ENCODE peak calls at places on chromosomes 16 and 17, in five cellular contexts. One of them, this sample, is unnamed.

GRCh38 chr16:2689968-2690830 is 7.9 kb downstream of the KCTD5 start:
- DNase-seq in ELF-1: no peak
- DNase-seq in activated T-helper 1 cell treated with anti-CD3 and anti-CD28 coated beads, Interleukin-12 subunit alpha, Interleukin-12 subunit beta, Interleukin-2, Interleukin-4 antibody, amounts not matched to agents 30 ng/mL and 10 ng/mL and 1 ng/mL, durations not matched to agents 14 hours and 24 hours and 36 hours: no peak
- DNase-seq in stimulated activated CD8-positive, alpha-beta memory T cell treated with anti-CD3 and anti-CD28 coated beads, Interleukin-7, amount 100 ng/mL, for 1 hour: no peak
- DNase-seq in H54: no peak
- DNase-seq in this sample: no peak

GRCh38 chr17:29090746-29091395 is 47.9 kb downstream of the PIPOX start:
- DNase-seq in ELF-1: peak
- DNase-seq in activated T-helper 1 cell treated with anti-CD3 and anti-CD28 coated beads, Interleukin-12 subunit alpha, Interleukin-12 subunit beta, Interleukin-2, Interleukin-4 antibody, amounts not matched to agents 30 ng/mL and 10 ng/mL and 1 ng/mL, durations not matched to agents 14 hours and 24 hours and 36 hours: no peak
- DNase-seq in stimulated activated CD8-positive, alpha-beta memory T cell treated with anti-CD3 and anti-CD28 coated beads, Interleukin-7, amount 100 ng/mL, for 1 hour: no peak
- DNase-seq in H54: no peak
- DNase-seq in this sample: no peak

GRCh38 chr17:33262724-33263123 is 30.4 kb downstream of the ASIC2 start:
- DNase-seq in ELF-1: peak
- DNase-seq in activated T-helper 1 cell treated with anti-CD3 and anti-CD28 coated beads, Interleukin-12 subunit alpha, Interleukin-12 subunit beta, Interleukin-2, Interleukin-4 antibody, amounts not matched to agents 30 ng/mL and 10 ng/mL and 1 ng/mL, durations not matched to agents 14 hours and 24 hours and 36 hours: no peak
- DNase-seq in stimulated activated CD8-positive, alpha-beta memory T cell treated with anti-CD3 and anti-CD28 coated beads, Interleukin-7, amount 100 ng/mL, for 1 hour: no peak
- DNase-seq in H54: no peak
- DNase-seq in this sample: no peak

GRCh38 chr16:68823401-68823800 is 19.9 kb upstream of the TANGO6 start:
- DNase-seq in ELF-1: peak
- DNase-seq in activated T-helper 1 cell treated with anti-CD3 and anti-CD28 coated beads, Interleukin-12 subunit alpha, Interleukin-12 subunit beta, Interleukin-2, Interleukin-4 antibody, amounts not matched to agents 30 ng/mL and 10 ng/mL and 1 ng/mL, durations not matched to agents 14 hours and 24 hours and 36 hours: no peak
- DNase-seq in stimulated activated CD8-positive, alpha-beta memory T cell treated with anti-CD3 and anti-CD28 coated beads, Interleukin-7, amount 100 ng/mL, for 1 hour: no peak
- DNase-seq in H54: peak
- DNase-seq in this sample: no peak

GRCh38 chr17:57422574-57423164 is 166.3 kb downstream of the MSI2 start:
- DNase-seq in ELF-1: no peak
- DNase-seq in activated T-helper 1 cell treated with anti-CD3 and anti-CD28 coated beads, Interleukin-12 subunit alpha, Interleukin-12 subunit beta, Interleukin-2, Interleukin-4 antibody, amounts not matched to agents 30 ng/mL and 10 ng/mL and 1 ng/mL, durations not matched to agents 14 hours and 24 hours and 36 hours: no peak
- DNase-seq in stimulated activated CD8-positive, alpha-beta memory T cell treated with anti-CD3 and anti-CD28 coated beads, Interleukin-7, amount 100 ng/mL, for 1 hour: no peak
- DNase-seq in H54: peak
- DNase-seq in this sample: no peak

GRCh38 chr17:28055546-28056275 is 13.2 kb downstream of the NLK start:
- DNase-seq in ELF-1: no peak
- DNase-seq in activated T-helper 1 cell treated with anti-CD3 and anti-CD28 coated beads, Interleukin-12 subunit alpha, Interleukin-12 subunit beta, Interleukin-2, Interleukin-4 antibody, amounts not matched to agents 30 ng/mL and 10 ng/mL and 1 ng/mL, durations not matched to agents 14 hours and 24 hours and 36 hours: no peak
- DNase-seq in stimulated activated CD8-positive, alpha-beta memory T cell treated with anti-CD3 and anti-CD28 coated beads, Interleukin-7, amount 100 ng/mL, for 1 hour: no peak
- DNase-seq in H54: no peak
- DNase-seq in this sample: no peak

GRCh38 chr17:81808778-81809555 is 5.0 kb downstream of the GCGR start:
- DNase-seq in ELF-1: no peak
- DNase-seq in activated T-helper 1 cell treated with anti-CD3 and anti-CD28 coated beads, Interleukin-12 subunit alpha, Interleukin-12 subunit beta, Interleukin-2, Interleukin-4 antibody, amounts not matched to agents 30 ng/mL and 10 ng/mL and 1 ng/mL, durations not matched to agents 14 hours and 24 hours and 36 hours: no peak
- DNase-seq in stimulated activated CD8-positive, alpha-beta memory T cell treated with anti-CD3 and anti-CD28 coated beads, Interleukin-7, amount 100 ng/mL, for 1 hour: no peak
- DNase-seq in H54: no peak
- DNase-seq in this sample: no peak

GRCh38 chr17:8832711-8833352 is 33.7 kb upstream of the MFSD6L start:
- DNase-seq in ELF-1: peak
- DNase-seq in activated T-helper 1 cell treated with anti-CD3 and anti-CD28 coated beads, Interleukin-12 subunit alpha, Interleukin-12 subunit beta, Interleukin-2, Interleukin-4 antibody, amounts not matched to agents 30 ng/mL and 10 ng/mL and 1 ng/mL, durations not matched to agents 14 hours and 24 hours and 36 hours: peak
- DNase-seq in stimulated activated CD8-positive, alpha-beta memory T cell treated with anti-CD3 and anti-CD28 coated beads, Interleukin-7, amount 100 ng/mL, for 1 hour: no peak
- DNase-seq in H54: no peak
- DNase-seq in this sample: no peak

GRCh38 chr16:5850632-5851175 is 753.1 kb upstream of the EEF2KMT start:
- DNase-seq in ELF-1: no peak
- DNase-seq in activated T-helper 1 cell treated with anti-CD3 and anti-CD28 coated beads, Interleukin-12 subunit alpha, Interleukin-12 subunit beta, Interleukin-2, Interleukin-4 antibody, amounts not matched to agents 30 ng/mL and 10 ng/mL and 1 ng/mL, durations not matched to agents 14 hours and 24 hours and 36 hours: no peak
- DNase-seq in stimulated activated CD8-positive, alpha-beta memory T cell treated with anti-CD3 and anti-CD28 coated beads, Interleukin-7, amount 100 ng/mL, for 1 hour: no peak
- DNase-seq in H54: no peak
- DNase-seq in this sample: no peak

GRCh38 chr17:6495450-6496115 is 51.3 kb downstream of the PIMREG start:
- DNase-seq in ELF-1: no peak
- DNase-seq in activated T-helper 1 cell treated with anti-CD3 and anti-CD28 coated beads, Interleukin-12 subunit alpha, Interleukin-12 subunit beta, Interleukin-2, Interleukin-4 antibody, amounts not matched to agents 30 ng/mL and 10 ng/mL and 1 ng/mL, durations not matched to agents 14 hours and 24 hours and 36 hours: no peak
- DNase-seq in stimulated activated CD8-positive, alpha-beta memory T cell treated with anti-CD3 and anti-CD28 coated beads, Interleukin-7, amount 100 ng/mL, for 1 hour: no peak
- DNase-seq in H54: no peak
- DNase-seq in this sample: no peak

GRCh38 chr16:3961449-3961849 is 80.9 kb upstream of the CREBBP start:
- DNase-seq in ELF-1: peak
- DNase-seq in activated T-helper 1 cell treated with anti-CD3 and anti-CD28 coated beads, Interleukin-12 subunit alpha, Interleukin-12 subunit beta, Interleukin-2, Interleukin-4 antibody, amounts not matched to agents 30 ng/mL and 10 ng/mL and 1 ng/mL, durations not matched to agents 14 hours and 24 hours and 36 hours: no peak
- DNase-seq in stimulated activated CD8-positive, alpha-beta memory T cell treated with anti-CD3 and anti-CD28 coated beads, Interleukin-7, amount 100 ng/mL, for 1 hour: no peak
- DNase-seq in H54: peak
- DNase-seq in this sample: no peak

GRCh38 chr16:760498-761343 is at the start of gene MSLN:
- DNase-seq in ELF-1: peak
- DNase-seq in activated T-helper 1 cell treated with anti-CD3 and anti-CD28 coated beads, Interleukin-12 subunit alpha, Interleukin-12 subunit beta, Interleukin-2, Interleukin-4 antibody, amounts not matched to agents 30 ng/mL and 10 ng/mL and 1 ng/mL, durations not matched to agents 14 hours and 24 hours and 36 hours: no peak
- DNase-seq in stimulated activated CD8-positive, alpha-beta memory T cell treated with anti-CD3 and anti-CD28 coated beads, Interleukin-7, amount 100 ng/mL, for 1 hour: no peak
- DNase-seq in H54: peak
- DNase-seq in this sample: no peak

GRCh38 chr17:4334776-4335175 is 31.7 kb downstream of the UBE2G1 start:
- DNase-seq in ELF-1: no peak
- DNase-seq in activated T-helper 1 cell treated with anti-CD3 and anti-CD28 coated beads, Interleukin-12 subunit alpha, Interleukin-12 subunit beta, Interleukin-2, Interleukin-4 antibody, amounts not matched to agents 30 ng/mL and 10 ng/mL and 1 ng/mL, durations not matched to agents 14 hours and 24 hours and 36 hours: no peak
- DNase-seq in stimulated activated CD8-positive, alpha-beta memory T cell treated with anti-CD3 and anti-CD28 coated beads, Interleukin-7, amount 100 ng/mL, for 1 hour: no peak
- DNase-seq in H54: no peak
- DNase-seq in this sample: no peak

GRCh38 chr17:75645501-75645888 is 12.3 kb downstream of the SMIM5 start:
- DNase-seq in ELF-1: peak
- DNase-seq in activated T-helper 1 cell treated with anti-CD3 and anti-CD28 coated beads, Interleukin-12 subunit alpha, Interleukin-12 subunit beta, Interleukin-2, Interleukin-4 antibody, amounts not matched to agents 30 ng/mL and 10 ng/mL and 1 ng/mL, durations not matched to agents 14 hours and 24 hours and 36 hours: no peak
- DNase-seq in stimulated activated CD8-positive, alpha-beta memory T cell treated with anti-CD3 and anti-CD28 coated beads, Interleukin-7, amount 100 ng/mL, for 1 hour: no peak
- DNase-seq in H54: peak
- DNase-seq in this sample: no peak

GRCh38 chr16:84246679-84247077 is 6.9 kb upstream of the KCNG4 start:
- DNase-seq in ELF-1: no peak
- DNase-seq in activated T-helper 1 cell treated with anti-CD3 and anti-CD28 coated beads, Interleukin-12 subunit alpha, Interleukin-12 subunit beta, Interleukin-2, Interleukin-4 antibody, amounts not matched to agents 30 ng/mL and 10 ng/mL and 1 ng/mL, durations not matched to agents 14 hours and 24 hours and 36 hours: no peak
- DNase-seq in stimulated activated CD8-positive, alpha-beta memory T cell treated with anti-CD3 and anti-CD28 coated beads, Interleukin-7, amount 100 ng/mL, for 1 hour: no peak
- DNase-seq in H54: no peak
- DNase-seq in this sample: no peak

GRCh38 chr16:50340578-50340977 is 28.2 kb downstream of the BRD7 start:
- DNase-seq in ELF-1: no peak
- DNase-seq in activated T-helper 1 cell treated with anti-CD3 and anti-CD28 coated beads, Interleukin-12 subunit alpha, Interleukin-12 subunit beta, Interleukin-2, Interleukin-4 antibody, amounts not matched to agents 30 ng/mL and 10 ng/mL and 1 ng/mL, durations not matched to agents 14 hours and 24 hours and 36 hours: no peak
- DNase-seq in stimulated activated CD8-positive, alpha-beta memory T cell treated with anti-CD3 and anti-CD28 coated beads, Interleukin-7, amount 100 ng/mL, for 1 hour: no peak
- DNase-seq in H54: no peak
- DNase-seq in this sample: no peak

GRCh38 chr17:10127819-10128375 is 70.5 kb downstream of the GAS7 start:
- DNase-seq in ELF-1: peak
- DNase-seq in activated T-helper 1 cell treated with anti-CD3 and anti-CD28 coated beads, Interleukin-12 subunit alpha, Interleukin-12 subunit beta, Interleukin-2, Interleukin-4 antibody, amounts not matched to agents 30 ng/mL and 10 ng/mL and 1 ng/mL, durations not matched to agents 14 hours and 24 hours and 36 hours: no peak
- DNase-seq in stimulated activated CD8-positive, alpha-beta memory T cell treated with anti-CD3 and anti-CD28 coated beads, Interleukin-7, amount 100 ng/mL, for 1 hour: no peak
- DNase-seq in H54: no peak
- DNase-seq in this sample: no peak

GRCh38 chr16:19718624-19718965 is 524 bp downstream of the IQCK start:
- DNase-seq in ELF-1: no peak
- DNase-seq in activated T-helper 1 cell treated with anti-CD3 and anti-CD28 coated beads, Interleukin-12 subunit alpha, Interleukin-12 subunit beta, Interleukin-2, Interleukin-4 antibody, amounts not matched to agents 30 ng/mL and 10 ng/mL and 1 ng/mL, durations not matched to agents 14 hours and 24 hours and 36 hours: no peak
- DNase-seq in stimulated activated CD8-positive, alpha-beta memory T cell treated with anti-CD3 and anti-CD28 coated beads, Interleukin-7, amount 100 ng/mL, for 1 hour: no peak
- DNase-seq in H54: no peak
- DNase-seq in this sample: no peak

GRCh38 chr17:62164712-62165377 is 99.8 kb upstream of the MED13 start:
- DNase-seq in ELF-1: no peak
- DNase-seq in activated T-helper 1 cell treated with anti-CD3 and anti-CD28 coated beads, Interleukin-12 subunit alpha, Interleukin-12 subunit beta, Interleukin-2, Interleukin-4 antibody, amounts not matched to agents 30 ng/mL and 10 ng/mL and 1 ng/mL, durations not matched to agents 14 hours and 24 hours and 36 hours: no peak
- DNase-seq in stimulated activated CD8-positive, alpha-beta memory T cell treated with anti-CD3 and anti-CD28 coated beads, Interleukin-7, amount 100 ng/mL, for 1 hour: no peak
- DNase-seq in H54: no peak
- DNase-seq in this sample: no peak

GRCh38 chr16:1530883-1531637 is 2.4 kb upstream of the TMEM204 start:
- DNase-seq in ELF-1: peak
- DNase-seq in activated T-helper 1 cell treated with anti-CD3 and anti-CD28 coated beads, Interleukin-12 subunit alpha, Interleukin-12 subunit beta, Interleukin-2, Interleukin-4 antibody, amounts not matched to agents 30 ng/mL and 10 ng/mL and 1 ng/mL, durations not matched to agents 14 hours and 24 hours and 36 hours: no peak
- DNase-seq in stimulated activated CD8-positive, alpha-beta memory T cell treated with anti-CD3 and anti-CD28 coated beads, Interleukin-7, amount 100 ng/mL, for 1 hour: no peak
- DNase-seq in H54: no peak
- DNase-seq in this sample: no peak

GRCh38 chr16:997440-998051 is 16.0 kb downstream of the SOX8 start:
- DNase-seq in ELF-1: peak
- DNase-seq in activated T-helper 1 cell treated with anti-CD3 and anti-CD28 coated beads, Interleukin-12 subunit alpha, Interleukin-12 subunit beta, Interleukin-2, Interleukin-4 antibody, amounts not matched to agents 30 ng/mL and 10 ng/mL and 1 ng/mL, durations not matched to agents 14 hours and 24 hours and 36 hours: no peak
- DNase-seq in stimulated activated CD8-positive, alpha-beta memory T cell treated with anti-CD3 and anti-CD28 coated beads, Interleukin-7, amount 100 ng/mL, for 1 hour: no peak
- DNase-seq in H54: no peak
- DNase-seq in this sample: peak

GRCh38 chr17:18190629-18191028 is 7.0 kb downstream of the ALKBH5 start:
- DNase-seq in ELF-1: no peak
- DNase-seq in activated T-helper 1 cell treated with anti-CD3 and anti-CD28 coated beads, Interleukin-12 subunit alpha, Interleukin-12 subunit beta, Interleukin-2, Interleukin-4 antibody, amounts not matched to agents 30 ng/mL and 10 ng/mL and 1 ng/mL, durations not matched to agents 14 hours and 24 hours and 36 hours: no peak
- DNase-seq in stimulated activated CD8-positive, alpha-beta memory T cell treated with anti-CD3 and anti-CD28 coated beads, Interleukin-7, amount 100 ng/mL, for 1 hour: no peak
- DNase-seq in H54: no peak
- DNase-seq in this sample: no peak

GRCh38 chr17:72425133-72425795 is 304.4 kb downstream of the SOX9 start:
- DNase-seq in ELF-1: no peak
- DNase-seq in activated T-helper 1 cell treated with anti-CD3 and anti-CD28 coated beads, Interleukin-12 subunit alpha, Interleukin-12 subunit beta, Interleukin-2, Interleukin-4 antibody, amounts not matched to agents 30 ng/mL and 10 ng/mL and 1 ng/mL, durations not matched to agents 14 hours and 24 hours and 36 hours: no peak
- DNase-seq in stimulated activated CD8-positive, alpha-beta memory T cell treated with anti-CD3 and anti-CD28 coated beads, Interleukin-7, amount 100 ng/mL, for 1 hour: no peak
- DNase-seq in H54: no peak
- DNase-seq in this sample: no peak

GRCh38 chr17:32881054-32881453 is 4.1 kb upstream of the MYO1D start:
- DNase-seq in ELF-1: no peak
- DNase-seq in activated T-helper 1 cell treated with anti-CD3 and anti-CD28 coated beads, Interleukin-12 subunit alpha, Interleukin-12 subunit beta, Interleukin-2, Interleukin-4 antibody, amounts not matched to agents 30 ng/mL and 10 ng/mL and 1 ng/mL, durations not matched to agents 14 hours and 24 hours and 36 hours: no peak
- DNase-seq in stimulated activated CD8-positive, alpha-beta memory T cell treated with anti-CD3 and anti-CD28 coated beads, Interleukin-7, amount 100 ng/mL, for 1 hour: no peak
- DNase-seq in H54: no peak
- DNase-seq in this sample: no peak

GRCh38 chr17:66786101-66786500 is 48.8 kb upstream of the CACNG5 start:
- DNase-seq in ELF-1: no peak
- DNase-seq in activated T-helper 1 cell treated with anti-CD3 and anti-CD28 coated beads, Interleukin-12 subunit alpha, Interleukin-12 subunit beta, Interleukin-2, Interleukin-4 antibody, amounts not matched to agents 30 ng/mL and 10 ng/mL and 1 ng/mL, durations not matched to agents 14 hours and 24 hours and 36 hours: no peak
- DNase-seq in stimulated activated CD8-positive, alpha-beta memory T cell treated with anti-CD3 and anti-CD28 coated beads, Interleukin-7, amount 100 ng/mL, for 1 hour: no peak
- DNase-seq in H54: no peak
- DNase-seq in this sample: no peak